ENCODE peak calls at places on chromosomes 1 and 21, in six cellular contexts. X is effector memory CD8-positive, alpha-beta T cell; A is GM23248; T is T-helper 1 cell; P is effector memory CD4-positive, alpha-beta T cell; F is HepG2. E is an unnamed sample.

GRCh38 chr1:209190591-209191241 is 392.8 kb upstream of the CAMK1G start:
- DNase-seq in X (no peak), A (peak), T (no peak), P (no peak), F (peak), E (peak)

GRCh38 chr1:153422450-153423068 is 6.2 kb downstream of the S100A7A start:
- DNase-seq in X (peak), A (peak), T (peak), P (peak), F (peak), E (peak)

GRCh38 chr1:32639489-32640075 is 10.8 kb downstream of the ZBTB8OS start:
- DNase-seq in X (no peak), A (peak), T (no peak), P (no peak), F (no peak), E (peak)

GRCh38 chr1:183129921-183130675 is 56.0 kb upstream of the LAMC2 start:
- DNase-seq in X (no peak), A (peak), T (no peak), P (no peak), F (no peak), E (no peak)

GRCh38 chr1:2343023-2343935 is 48.1 kb downstream of the MORN1 start:
- DNase-seq in X (no peak), A (no peak), T (no peak), P (no peak), F (no peak), E (no peak)

GRCh38 chr1:195218428-195219212 is 1389.6 kb downstream of the KCNT2 start:
- DNase-seq in X (no peak), A (no peak), T (no peak), P (no peak), F (no peak), E (no peak)

GRCh38 chr21:17536381-17536780 is 23.5 kb downstream of the CXADR start:
- DNase-seq in X (no peak), A (no peak), T (no peak), P (no peak), F (no peak), E (no peak)

GRCh38 chr1:234924450-234925355 is 203.9 kb downstream of the TOMM20 start:
- DNase-seq in X (no peak), A (peak), T (no peak), P (no peak), F (no peak), E (no peak)

GRCh38 chr1:233759665-233760064 is 144.8 kb upstream of the SLC35F3 start:
- DNase-seq in X (no peak), A (no peak), T (no peak), P (no peak), F (no peak), E (no peak)

GRCh38 chr1:66374561-66375111 is 159.3 kb upstream of the SGIP1 start:
- DNase-seq in X (no peak), A (peak), T (no peak), P (no peak), F (no peak), E (peak)

GRCh38 chr1:109617291-109617801 is 2.1 kb downstream of the GNAT2 start:
- DNase-seq in X (no peak), A (peak), T (no peak), P (no peak), F (peak), E (peak)

GRCh38 chr1:231420299-231420958 is 1.7 kb downstream of the EGLN1 start:
- DNase-seq in X (no peak), A (peak), T (no peak), P (no peak), F (no peak), E (peak)

GRCh38 chr1:23585321-23586022 is 26.2 kb upstream of the ID3 start:
- DNase-seq in X (no peak), A (peak), T (no peak), P (no peak), F (no peak), E (peak)

GRCh38 chr1:85550784-85551516 is 29.6 kb upstream of the CCN1 start:
- DNase-seq in X (no peak), A (peak), T (no peak), P (no peak), F (no peak), E (peak)

GRCh38 chr21:42248783-42249597 is 30.1 kb downstream of the ABCG1 start:
- DNase-seq in X (no peak), A (no peak), T (no peak), P (no peak), F (no peak), E (no peak)

GRCh38 chr21:44765231-44766013 is 36.2 kb downstream of the UBE2G2 start:
- DNase-seq in X (peak), A (peak), T (peak), P (peak), F (no peak), E (peak)

GRCh38 chr1:189513091-189513490 is 964.6 kb downstream of the BRINP3 start:
- DNase-seq in X (no peak), A (no peak), T (no peak), P (no peak), F (peak), E (no peak)

GRCh38 chr1:157782946-157783345 is 6.0 kb upstream of the FCRL2 start:
- DNase-seq in X (no peak), A (no peak), T (no peak), P (no peak), F (no peak), E (no peak)

GRCh38 chr1:1628656-1629429 is 3.1 kb upstream of the MMP23B start:
- DNase-seq in X (peak), A (no peak), T (no peak), P (no peak), F (no peak), E (no peak)

GRCh38 chr1:100530901-100531487 is 6.9 kb upstream of the GPR88 start:
- DNase-seq in X (no peak), A (peak), T (no peak), P (no peak), F (no peak), E (peak)

GRCh38 chr21:23475518-23476189 is 2131.6 kb downstream of the MRPL39 start:
- DNase-seq in X (no peak), A (no peak), T (no peak), P (no peak), F (no peak), E (no peak)

GRCh38 chr1:106700151-106700550 is 356.3 kb upstream of the PRMT6 start:
- DNase-seq in X (no peak), A (peak), T (no peak), P (no peak), F (no peak), E (peak)

GRCh38 chr21:45069711-45070110 is 4.7 kb upstream of the ADARB1 start:
- DNase-seq in X (no peak), A (no peak), T (no peak), P (no peak), F (no peak), E (peak)

GRCh38 chr1:167297222-167298214 is 76.8 kb downstream of the POU2F1 start:
- DNase-seq in X (no peak), A (peak), T (no peak), P (no peak), F (peak), E (no peak)

GRCh38 chr1:228768345-228768717 is 33.1 kb downstream of the RHOU start:
- DNase-seq in X (no peak), A (peak), T (no peak), P (no peak), F (no peak), E (no peak)

GRCh38 chr1:109197163-109198042 is 16.3 kb upstream of the SARS1 start:
- DNase-seq in X (no peak), A (peak), T (no peak), P (no peak), F (peak), E (peak)

GRCh38 chr1:67735806-67736627 is 51.0 kb downstream of the GADD45A start:
- DNase-seq in X (no peak), A (peak), T (peak), P (peak), F (no peak), E (peak)

E was measured in EH.